ENCODE peak calls at places on chromosomes 7 and 10, in four cellular contexts. X is H9, E is IMR-90, G is H1. Q is an unnamed sample.
A peak's percentile ranks its signal among the peaks of the same experiment; 100 is the strongest.

GRCh38 chr7:5827755-5828154 is 46.3 kb upstream of the RNF216 start:
- DNase-seq in X (peak; percentile 63), E (no peak), G (no peak), Q (peak; percentile 55)

GRCh38 chr10:21292763-21293517 is 232.5 kb downstream of the SKIDA1 start:
- DNase-seq in X (peak; percentile 76), E (peak; percentile 98), G (no peak), Q (peak; percentile 98)

GRCh38 chr7:99039384-99039891 is 104.5 kb downstream of the SMURF1 start:
- DNase-seq in X (no peak), E (no peak), G (no peak), Q (no peak)

GRCh38 chr10:116385994-116386809 is 41.4 kb upstream of the PNLIPRP3 start:
- DNase-seq in X (no peak), E (peak; percentile 26), G (no peak), Q (peak; percentile 46)

GRCh38 chr10:75751232-75751631 is 319.8 kb downstream of the LRMDA start:
- DNase-seq in X (no peak), E (no peak), G (no peak), Q (no peak)

GRCh38 chr7:12772768-12773167 is 85.3 kb downstream of the ARL4A start:
- DNase-seq in X (no peak), E (no peak), G (no peak), Q (no peak)

GRCh38 chr7:2804227-2804763 is 39.8 kb downstream of the GNA12 start:
- DNase-seq in X (no peak), E (no peak), G (no peak), Q (peak; percentile 38)

GRCh38 chr10:109978481-109978880 is 29.3 kb upstream of the ADD3 start:
- DNase-seq in X (peak; percentile 57), E (peak; percentile 57), G (no peak), Q (peak; percentile 65)

GRCh38 chr10:114022292-114022691 is 21.4 kb upstream of the ADRB1 start:
- DNase-seq in X (no peak), E (no peak), G (no peak), Q (no peak)

GRCh38 chr7:38451840-38452239 is 178.4 kb upstream of the TARP start:
- DNase-seq in X (no peak), E (peak; percentile 62), G (no peak), Q (peak; percentile 69)

GRCh38 chr10:10403762-10404161 is 613.9 kb upstream of the CELF2 start:
- DNase-seq in X (no peak), E (peak; percentile 70), G (no peak), Q (no peak)

GRCh38 chr7:867406-868188 is 8.8 kb upstream of the GET4 start:
- DNase-seq in X (no peak), E (peak; percentile 54), G (no peak), Q (no peak)

GRCh38 chr10:66788142-66788541 is 137.7 kb upstream of the LRRTM3 start:
- DNase-seq in X (no peak), E (no peak), G (no peak), Q (no peak)

GRCh38 chr7:18457832-18458231 is 37.7 kb upstream of the HDAC9 start:
- DNase-seq in X (no peak), E (no peak), G (no peak), Q (no peak)

GRCh38 chr7:47635091-47636090 is 53.5 kb upstream of the TNS3 start:
- DNase-seq in X (peak; percentile 56), E (no peak), G (no peak), Q (peak; percentile 52)

GRCh38 chr10:57017356-57018037 is 656.4 kb upstream of the ZWINT start:
- DNase-seq in X (no peak), E (no peak), G (no peak), Q (no peak)

GRCh38 chr10:88097092-88097894 is 233.9 kb downstream of the PTEN start:
- DNase-seq in X (no peak), E (peak; percentile 68), G (no peak), Q (no peak)

GRCh38 chr7:44973610-44974401 is 5.0 kb downstream of the MYO1G start:
- DNase-seq in X (peak; percentile 53), E (no peak), G (no peak), Q (no peak)

GRCh38 chr7:44974549-44974948 is 4.3 kb downstream of the MYO1G start:
- DNase-seq in X (no peak), E (no peak), G (no peak), Q (no peak)

GRCh38 chr7:44976746-44977196 is 2.0 kb downstream of the MYO1G start:
- DNase-seq in X (no peak), E (no peak), G (no peak), Q (no peak)

GRCh38 chr7:44976040-44976745 is 2.6 kb downstream of the MYO1G start:
- DNase-seq in X (no peak), E (no peak), G (no peak), Q (no peak)

DNA sequence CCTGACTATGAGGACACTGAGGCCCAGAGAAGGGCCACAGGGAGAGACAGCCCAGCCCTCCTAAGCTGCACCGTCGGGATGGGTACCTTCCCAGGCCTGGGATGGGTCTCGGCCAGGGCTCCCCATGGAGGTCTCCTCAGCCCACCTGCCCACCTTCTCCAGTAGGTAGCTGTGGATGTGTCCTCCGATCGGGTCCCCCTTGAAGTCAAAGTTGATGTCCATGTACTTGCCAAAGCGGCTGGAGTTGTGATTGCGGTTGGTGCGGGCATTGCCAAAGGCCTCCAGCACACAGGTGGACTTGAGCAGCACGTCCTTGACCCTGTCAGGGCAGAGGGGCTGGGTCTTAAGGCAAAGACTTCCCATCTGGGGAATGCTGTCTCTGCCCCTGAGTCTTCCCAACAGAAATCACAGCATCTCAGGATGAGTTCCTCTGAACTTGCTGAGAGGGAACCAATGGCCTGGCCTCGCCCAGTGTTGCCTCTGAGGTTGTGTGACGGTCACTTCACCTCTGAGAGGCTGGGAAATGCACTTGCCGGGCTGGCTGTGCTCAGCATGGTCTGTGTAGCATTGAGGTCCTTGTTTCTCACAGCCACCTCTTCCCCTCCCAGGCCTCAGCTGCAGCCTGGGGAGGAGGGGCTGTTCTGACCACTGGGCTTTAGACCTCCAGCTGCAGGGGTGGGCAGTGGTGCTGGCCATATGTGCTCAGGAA is 3.3 kb downstream of the MYO1G start:
- DNase-seq in X (no peak), E (no peak), G (no peak), Q (no peak)
- H3K23ac ChIP-seq in X (no peak overlapping the region), E (no peak overlapping the region), G (no peak overlapping the region), Q (no peak overlapping the region)

GRCh38 chr7:105794741-105795729 is 81.4 kb downstream of the ATXN7L1 start:
- DNase-seq in X (no peak), E (peak; percentile 84), G (no peak), Q (no peak)
- H2BK15ac ChIP-seq in X (no peak overlapping the region), E (peak overlapping the region; percentile 84), G (no peak overlapping the region), Q (no peak overlapping the region)

GRCh38 chr10:124678566-124679240 is 65.5 kb downstream of the FAM53B start:
- DNase-seq in X (no peak), E (no peak), G (no peak), Q (no peak)
- H3K56ac ChIP-seq in X (no peak overlapping the region), E (no peak overlapping the region), G (no peak overlapping the region), Q (no peak overlapping the region)

GRCh38 chr10:77360835-77361234 is 276.8 kb downstream of the KCNMA1 start:
- DNase-seq in X (no peak), E (no peak), G (no peak), Q (no peak)
- H3K23ac ChIP-seq in X (no peak overlapping the region), E (no peak overlapping the region), G (no peak overlapping the region), Q (no peak overlapping the region)

DNA sequence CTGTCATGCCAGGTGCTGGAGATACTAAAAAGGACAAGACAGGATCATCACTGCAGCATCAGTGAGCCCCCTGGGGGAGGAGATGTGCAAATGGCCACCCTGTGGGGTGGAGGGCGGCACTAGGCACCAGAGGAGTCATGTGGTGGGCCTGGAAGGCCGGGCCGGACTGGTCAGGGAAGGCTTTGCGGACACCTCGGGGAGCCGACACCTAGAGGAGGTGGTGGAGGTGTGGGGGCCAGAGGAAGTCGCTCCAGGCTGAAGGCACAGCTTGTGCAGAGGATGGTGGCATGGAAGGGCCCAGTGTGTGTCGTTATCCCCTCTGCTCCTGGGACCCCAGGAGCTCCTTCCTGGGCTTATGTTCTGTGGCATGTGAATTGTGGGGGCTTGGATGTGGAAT is 437.7 kb downstream of the RPS24 start:
- DNase-seq in X (peak; percentile 10), E (no peak), G (no peak), Q (no peak)
- H2BK15ac ChIP-seq in X (no peak overlapping the region), E (no peak overlapping the region), G (no peak overlapping the region), Q (no peak overlapping the region)

DNA sequence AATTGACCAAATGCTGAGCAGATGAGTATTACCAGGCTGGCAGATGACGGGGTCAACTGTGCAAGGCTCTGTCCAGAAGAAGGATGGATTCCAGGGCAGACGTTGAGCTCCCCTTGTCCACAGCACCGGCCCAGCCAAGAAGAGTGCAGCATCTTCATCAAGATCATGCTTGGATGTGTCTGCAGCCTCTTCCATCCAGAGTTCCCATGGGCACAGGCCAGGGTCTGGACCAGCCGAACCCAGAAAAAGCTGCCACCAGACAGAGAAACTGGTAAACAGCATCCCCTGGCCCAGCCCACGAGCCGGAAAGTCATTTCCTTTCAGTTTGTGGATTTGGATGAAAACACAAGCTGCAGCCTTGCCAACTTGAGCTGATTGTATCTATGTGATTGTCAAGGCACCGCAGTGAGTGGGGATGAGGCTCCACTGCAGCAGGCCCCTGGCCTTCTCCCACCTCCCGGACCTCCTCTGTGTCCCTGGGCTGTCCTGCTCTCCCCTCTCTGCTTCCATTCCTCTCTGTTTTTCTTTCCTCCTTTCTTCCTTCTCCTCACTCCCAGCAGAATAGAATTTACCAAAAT is 321.8 kb downstream of the TCERG1L start:
- DNase-seq in X (no peak), E (no peak), G (no peak), Q (no peak)
- H3K56ac ChIP-seq in X (no peak overlapping the region), E (no peak overlapping the region), G (no peak overlapping the region), Q (no peak overlapping the region)

DNA sequence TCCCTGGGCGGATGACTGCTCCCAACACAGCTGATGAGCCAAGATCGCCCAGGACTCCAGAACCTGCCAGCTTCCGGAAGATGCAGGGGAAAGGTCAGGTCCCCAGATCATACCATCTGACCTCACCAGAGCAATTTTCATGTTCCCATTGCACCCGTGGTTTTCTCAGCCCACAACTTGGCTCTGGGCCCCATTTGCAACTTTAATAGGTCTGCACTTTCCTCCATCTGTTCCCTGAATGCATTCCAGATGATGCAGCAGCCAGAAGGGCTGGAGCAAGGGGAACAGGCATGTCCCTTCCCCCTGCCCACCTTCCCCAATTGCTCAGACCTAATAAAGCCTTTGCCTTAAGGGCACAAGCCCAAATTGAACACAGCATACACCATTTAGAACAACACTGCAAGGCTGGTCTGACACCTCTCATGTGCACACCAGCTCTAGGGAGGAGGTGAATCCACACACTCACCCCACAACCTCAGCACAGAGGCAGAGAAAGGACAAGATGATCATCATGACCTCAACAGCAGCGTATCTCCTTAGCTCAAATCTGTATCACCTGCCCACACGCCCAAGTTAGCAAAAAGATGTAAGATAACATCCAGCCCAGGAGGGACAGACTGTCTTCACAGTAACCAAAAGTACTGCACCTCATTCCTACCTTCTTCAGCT is 87.5 kb downstream of the PLXNA4 start:
- DNase-seq in X (no peak), E (no peak), G (no peak), Q (no peak)
- H3K23ac ChIP-seq in X (no peak overlapping the region), E (no peak overlapping the region), G (no peak overlapping the region), Q (no peak overlapping the region)

DNA sequence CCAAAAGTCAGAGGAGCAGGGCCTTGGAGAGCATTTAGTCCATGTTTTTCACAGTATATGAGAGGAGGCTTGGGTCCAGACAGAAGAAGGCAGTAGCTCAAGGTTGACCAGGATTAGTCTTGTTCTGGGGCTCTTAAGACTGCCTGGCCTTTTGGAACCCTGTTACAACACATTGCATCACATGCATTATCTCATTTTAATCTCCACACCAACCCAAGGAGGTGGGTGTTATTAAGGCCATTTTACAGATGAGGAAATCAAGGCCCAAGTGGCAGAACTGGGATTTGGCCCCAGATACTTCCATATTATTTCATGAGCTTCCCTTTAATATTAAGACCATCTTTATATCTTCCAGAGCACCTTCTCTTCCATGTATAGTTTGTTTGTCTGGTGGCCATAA is 38.8 kb downstream of the RPS24 start:
- DNase-seq in X (no peak), E (no peak), G (no peak), Q (no peak)
- H2BK15ac ChIP-seq in X (no peak overlapping the region), E (no peak overlapping the region), G (no peak overlapping the region), Q (no peak overlapping the region)